ENCODE peak calls at places on chromosomes 6 and 20, in ten cellular contexts. L is left ventricle myocardium inferior; B is activated CD4-positive, CD25-positive, alpha-beta regulatory T cell treated with anti-CD3 and anti-CD28 coated beads, Interleukin-2, amount 50 U/mL, for 16 hours; U is activated gamma-delta T cell; D is fibroblast of pulmonary artery; P is T-cell; E is NCI-H460; W is HEK293T; H is MCF 10A; Y is memory B cell. G is an unnamed sample.

GRCh38 chr6:129385117-129385516 is 324.9 kb downstream of the ARHGAP18 start:
- DNase-seq in U (no peak), D (no peak), L (no peak), E (no peak), W (no peak), Y (no peak), H (no peak), P (no peak), B (no peak), G (no peak)

GRCh38 chr6:108805611-108806181 is 42.5 kb upstream of the ARMC2 start:
- DNase-seq in W (no peak), P (no peak), H (no peak), E (no peak), L (no peak), U (no peak), Y (peak; percentile 9), B (no peak), D (no peak), G (no peak)

GRCh38 chr20:19909696-19910095 is 107.5 kb upstream of the NAA20 start:
- DNase-seq in L (peak; percentile 84), E (no peak), U (no peak), B (no peak), Y (no peak), H (peak; percentile 71), W (no peak), P (no peak), D (peak; percentile 63), G (no peak)

GRCh38 chr20:45097485-45098095 is 3.3 kb downstream of the KCNS1 start:
- DNase-seq in U (no peak), E (no peak), P (peak; percentile 30), D (peak; percentile 63), L (no peak), Y (peak; percentile 35), H (no peak), W (no peak), B (no peak), G (no peak)

GRCh38 chr20:6122111-6122872 is 538 bp downstream of the FERMT1 start:
- DNase-seq in P (no peak), Y (no peak), W (no peak), U (no peak), L (no peak), H (peak; percentile 54), B (no peak), D (peak; percentile 69), E (peak; percentile 12), G (no peak)

GRCh38 chr20:13265941-13266340 is 44.9 kb downstream of the ISM1 start:
- DNase-seq in Y (no peak), D (no peak), E (no peak), U (no peak), L (no peak), P (no peak), H (no peak), B (no peak), W (no peak), G (no peak)

GRCh38 chr20:59577037-59577808 is 27.1 kb upstream of the PHACTR3 start:
- DNase-seq in L (no peak), B (no peak), U (no peak), W (peak; percentile 53), Y (no peak), E (no peak), D (no peak), H (no peak), P (no peak), G (no peak)

GRCh38 chr6:127561660-127562059 is 15.3 kb upstream of the C6orf58 start:
- DNase-seq in H (no peak), Y (no peak), U (no peak), D (no peak), P (no peak), E (no peak), L (no peak), B (no peak), W (no peak), G (no peak)

GRCh38 chr6:106908386-106908840 is 66.1 kb downstream of the CD24 start:
- DNase-seq in B (no peak), H (peak; percentile 22), U (no peak), L (no peak), P (no peak), D (no peak), Y (no peak), E (no peak), W (no peak), G (no peak)

GRCh38 chr6:35058827-35059522 is 82.2 kb downstream of the TCP11 start:
- DNase-seq in D (no peak), W (no peak), H (no peak), E (no peak), P (no peak), U (no peak), Y (no peak), B (no peak), L (no peak), G (no peak)

GRCh38 chr6:6586671-6587526 is 1.6 kb upstream of the LY86 start:
- DNase-seq in L (no peak), H (no peak), W (no peak), D (no peak), U (no peak), E (no peak), B (no peak), P (no peak), Y (peak; percentile 50), G (no peak)

GRCh38 chr20:53276143-53276542 is 304.0 kb downstream of the TSHZ2 start:
- DNase-seq in Y (no peak), U (no peak), B (no peak), E (no peak), H (peak; percentile 1), W (no peak), D (no peak), L (peak; percentile 31), P (no peak), G (no peak)

GRCh38 chr6:153980176-153980575 is 58.9 kb upstream of the OPRM1 start:
- DNase-seq in W (no peak), D (no peak), P (no peak), H (peak; percentile 63), U (no peak), B (no peak), E (no peak), Y (no peak), L (no peak), G (no peak)

GRCh38 chr6:116381000-116381399 is 10.3 kb downstream of the DSE start:
- DNase-seq in W (no peak), P (no peak), E (no peak), Y (no peak), U (no peak), L (no peak), H (peak; percentile 74), D (peak; percentile 77), B (no peak), G (no peak)

GRCh38 chr6:43491750-43492661 is 14.6 kb downstream of the TJAP1 start:
- DNase-seq in P (no peak), U (no peak), B (no peak), Y (no peak), H (peak; percentile 84), W (no peak), L (peak; percentile 88), E (no peak), D (peak; percentile 69), G (no peak)

GRCh38 chr6:154766288-154766687 is 33.1 kb downstream of the SCAF8 start:
- DNase-seq in E (no peak), B (no peak), D (no peak), L (no peak), H (no peak), P (no peak), Y (no peak), W (no peak), U (no peak), G (no peak)

GRCh38 chr6:164532546-164533362 is 776.7 kb downstream of the C6orf118 start:
- DNase-seq in P (no peak), Y (no peak), E (no peak), L (no peak), W (no peak), D (no peak), H (no peak), B (no peak), U (no peak), G (no peak)

GRCh38 chr6:163754866-163755265 is 340.3 kb downstream of the QKI start:
- DNase-seq in P (no peak), E (no peak), U (no peak), L (no peak), W (no peak), Y (no peak), D (no peak), H (no peak), B (no peak), G (no peak)

GRCh38 chr20:36465109-36466080 is 75.9 kb upstream of the MYL9 start:
- DNase-seq in P (no peak), W (peak; percentile 35), D (peak; percentile 65), Y (no peak), E (peak; percentile 74), B (no peak), H (peak; percentile 80), U (no peak), L (peak; percentile 43), G (no peak)

GRCh38 chr6:9405369-9405768 is 970.0 kb upstream of the SLC35B3 start:
- DNase-seq in H (peak; percentile 79), L (no peak), P (no peak), B (no peak), U (no peak), E (no peak), D (peak; percentile 32), W (no peak), Y (no peak), G (no peak)

GRCh38 chr6:155130161-155130853 is 133.5 kb upstream of the CLDN20 start:
- DNase-seq in E (no peak), L (no peak), H (no peak), D (no peak), U (no peak), P (no peak), W (no peak), Y (no peak), B (no peak), G (no peak)

GRCh38 chr20:54200487-54201267 is 7.2 kb upstream of the PFDN4 start:
- DNase-seq in D (no peak), L (no peak), Y (no peak), U (no peak), W (no peak), B (no peak), P (no peak), E (no peak), H (no peak), G (no peak)

GRCh38 chr6:155455766-155456165 is at the start of gene NOX3:
- DNase-seq in E (no peak), B (no peak), D (no peak), H (no peak), P (no peak), U (no peak), L (no peak), Y (no peak), W (no peak), G (no peak)

GRCh38 chr6:116328528-116328903 is 42.2 kb upstream of the DSE start:
- DNase-seq in D (peak; percentile 48), H (no peak), W (no peak), Y (no peak), L (no peak), P (no peak), E (no peak), B (no peak), U (no peak), G (no peak)

G was measured in cortex of kidney.